ENCODE peak calls at places on chromosomes 2 and 18, in nine cellular contexts. W is activated B cell treated with CpG ODN at 0.5 μM for 24 hours; H is neural crest cell; K is NCI-H2171; J is NCI-H1092; R is dermis blood vessel endothelial cell; O is skeletal muscle cell; P is activated effector memory CD4-positive, alpha-beta T cell treated with Interleukin-2 at 50 U/mL for 16 hours; A is T-helper 1 cell. L is an unnamed sample.
A peak's percentile ranks its signal among the peaks of the same experiment; 100 is the strongest.

GRCh38 chr2:217907266-217907665 is 95.5 kb downstream of the TNS1 start:
- DNase-seq in H (no peak), A (no peak), K (no peak), P (no peak), R (no peak), J (no peak), W (no peak), O (no peak), L (no peak)

GRCh38 chr2:85682378-85682777 is 11.8 kb upstream of the GNLY start:
- DNase-seq in P (no peak), A (no peak), W (no peak), J (no peak), O (no peak), H (no peak), R (no peak), K (no peak), L (no peak)

GRCh38 chr2:238097988-238098853 is 1.9 kb upstream of the ESPNL start:
- DNase-seq in O (peak; percentile 4), R (peak; percentile 96), W (no peak), H (no peak), P (no peak), A (no peak), K (no peak), J (no peak), L (no peak)

GRCh38 chr2:33411765-33412164 is 64.7 kb upstream of the RASGRP3 start:
- DNase-seq in W (no peak), O (peak; percentile 63), H (no peak), K (no peak), A (no peak), P (no peak), J (no peak), R (peak; percentile 45), L (no peak)

GRCh38 chr18:48324651-48325050 is 84.5 kb downstream of the ZBTB7C start:
- DNase-seq in W (no peak), P (no peak), R (no peak), K (no peak), O (no peak), H (no peak), J (no peak), A (no peak), L (no peak)

GRCh38 chr2:236340251-236340650 is 76.0 kb upstream of the ASB18 start:
- DNase-seq in P (no peak), J (no peak), K (no peak), R (no peak), A (no peak), O (no peak), W (no peak), H (no peak), L (no peak)

GRCh38 chr2:100780203-100781008 is 39.5 kb upstream of the NPAS2 start:
- DNase-seq in R (peak; percentile 86), K (no peak), J (no peak), O (no peak), A (no peak), H (no peak), W (no peak), P (no peak), L (no peak)

GRCh38 chr2:109467701-109468100 is 146.1 kb downstream of the SEPTIN10 start:
- DNase-seq in A (no peak), K (no peak), H (no peak), O (no peak), P (no peak), R (no peak), J (no peak), W (no peak), L (no peak)

GRCh38 chr2:85851253-85851955 is 37.4 kb downstream of the ST3GAL5 start:
- DNase-seq in O (no peak), R (no peak), W (peak; percentile 23), J (no peak), P (peak; percentile 25), A (no peak), K (no peak), H (no peak), L (no peak)

GRCh38 chr2:9895669-9896068 is 52.4 kb downstream of the TAF1B start:
- DNase-seq in J (no peak), R (peak; percentile 32), W (no peak), A (no peak), O (no peak), P (no peak), H (no peak), K (no peak), L (no peak)

GRCh38 chr18:68056936-68057335 is 540.4 kb upstream of the DSEL start:
- DNase-seq in K (no peak), A (no peak), R (no peak), P (no peak), O (no peak), W (no peak), H (no peak), J (no peak), L (no peak)

GRCh38 chr18:74806700-74807416 is 209.2 kb downstream of the ZNF407 start:
- DNase-seq in W (no peak), J (no peak), P (no peak), K (no peak), A (no peak), R (peak; percentile 66), H (no peak), O (peak; percentile 71), L (no peak)

L was measured in progenitor cell of endocrine pancreas.